ENCODE peak calls at places on chromosomes 4 and X, in seven cellular contexts. One of them, this sample, is unnamed.
A peak's percentile ranks its signal among the peaks of the same experiment; 100 is the strongest.

GRCh38 chr4:1901127-1901526 is 29.9 kb downstream of the NSD2 start:
- DNase-seq in mesendoderm: no peak
- DNase-seq in neuronal stem cell: no peak
- DNase-seq in mesenchymal stem cell: no peak
- DNase-seq in trophoblast cell: peak; percentile 13
- DNase-seq in H1: no peak
- DNase-seq in H9: no peak
- DNase-seq in this sample: no peak

GRCh38 chr4:154560824-154561231 is 2.0 kb upstream of the FGB start:
- DNase-seq in mesendoderm: no peak
- DNase-seq in neuronal stem cell: no peak
- DNase-seq in mesenchymal stem cell: no peak
- DNase-seq in trophoblast cell: peak; percentile 94
- DNase-seq in H1: no peak
- DNase-seq in H9: no peak
- DNase-seq in this sample: peak; percentile 55

GRCh38 chrX:47771473-47771872 is 65.2 kb upstream of the ZNF81 start:
- DNase-seq in mesendoderm: no peak
- DNase-seq in neuronal stem cell: no peak
- DNase-seq in mesenchymal stem cell: no peak
- DNase-seq in trophoblast cell: no peak
- DNase-seq in H1: no peak
- DNase-seq in H9: no peak
- DNase-seq in this sample: no peak

GRCh38 chr4:5381981-5382441 is 326.3 kb downstream of the EVC2 start:
- DNase-seq in mesendoderm: no peak
- DNase-seq in neuronal stem cell: no peak
- DNase-seq in mesenchymal stem cell: peak; percentile 83
- DNase-seq in trophoblast cell: no peak
- DNase-seq in H1: no peak
- DNase-seq in H9: no peak
- DNase-seq in this sample: peak; percentile 94

GRCh38 chr4:141248029-141248428 is 27.3 kb downstream of the ZNF330 start:
- DNase-seq in mesendoderm: no peak
- DNase-seq in neuronal stem cell: no peak
- DNase-seq in mesenchymal stem cell: peak; percentile 70
- DNase-seq in trophoblast cell: no peak
- DNase-seq in H1: no peak
- DNase-seq in H9: no peak
- DNase-seq in this sample: peak; percentile 71

GRCh38 chrX:38701073-38701472 is 100.2 kb upstream of the MID1IP1 start:
- DNase-seq in mesendoderm: peak; percentile 51
- DNase-seq in neuronal stem cell: no peak
- DNase-seq in mesenchymal stem cell: no peak
- DNase-seq in trophoblast cell: no peak
- DNase-seq in H1: no peak
- DNase-seq in H9: no peak
- DNase-seq in this sample: no peak

GRCh38 chr4:142079951-142080350 is 443.6 kb downstream of the IL15 start:
- DNase-seq in mesendoderm: no peak
- DNase-seq in neuronal stem cell: no peak
- DNase-seq in mesenchymal stem cell: no peak
- DNase-seq in trophoblast cell: peak; percentile 37
- DNase-seq in H1: no peak
- DNase-seq in H9: no peak
- DNase-seq in this sample: no peak

GRCh38 chr4:31662951-31663350 is 942.8 kb downstream of the PCDH7 start:
- DNase-seq in mesendoderm: no peak
- DNase-seq in neuronal stem cell: no peak
- DNase-seq in mesenchymal stem cell: no peak
- DNase-seq in trophoblast cell: no peak
- DNase-seq in H1: no peak
- DNase-seq in H9: no peak
- DNase-seq in this sample: no peak

GRCh38 chrX:11406109-11406755 is 113.0 kb downstream of the AMELX start:
- DNase-seq in mesendoderm: no peak
- DNase-seq in neuronal stem cell: no peak
- DNase-seq in mesenchymal stem cell: peak; percentile 85
- DNase-seq in trophoblast cell: peak; percentile 62
- DNase-seq in H1: no peak
- DNase-seq in H9: no peak
- DNase-seq in this sample: peak; percentile 76

GRCh38 chrX:11407331-11408110 is 114.3 kb downstream of the AMELX start:
- DNase-seq in mesendoderm: no peak
- DNase-seq in neuronal stem cell: no peak
- DNase-seq in mesenchymal stem cell: peak; percentile 32
- DNase-seq in trophoblast cell: no peak
- DNase-seq in H1: no peak
- DNase-seq in H9: no peak
- DNase-seq in this sample: peak; percentile 23

GRCh38 chrX:11408111-11408405 is 114.8 kb downstream of the AMELX start:
- DNase-seq in mesendoderm: no peak
- DNase-seq in neuronal stem cell: no peak
- DNase-seq in mesenchymal stem cell: no peak
- DNase-seq in trophoblast cell: no peak
- DNase-seq in H1: no peak
- DNase-seq in H9: no peak
- DNase-seq in this sample: no peak

GRCh38 chrX:11409957-11410356 is 116.7 kb downstream of the AMELX start:
- DNase-seq in mesendoderm: no peak
- DNase-seq in neuronal stem cell: no peak
- DNase-seq in mesenchymal stem cell: no peak
- DNase-seq in trophoblast cell: no peak
- DNase-seq in H1: no peak
- DNase-seq in H9: no peak
- DNase-seq in this sample: no peak

DNA sequence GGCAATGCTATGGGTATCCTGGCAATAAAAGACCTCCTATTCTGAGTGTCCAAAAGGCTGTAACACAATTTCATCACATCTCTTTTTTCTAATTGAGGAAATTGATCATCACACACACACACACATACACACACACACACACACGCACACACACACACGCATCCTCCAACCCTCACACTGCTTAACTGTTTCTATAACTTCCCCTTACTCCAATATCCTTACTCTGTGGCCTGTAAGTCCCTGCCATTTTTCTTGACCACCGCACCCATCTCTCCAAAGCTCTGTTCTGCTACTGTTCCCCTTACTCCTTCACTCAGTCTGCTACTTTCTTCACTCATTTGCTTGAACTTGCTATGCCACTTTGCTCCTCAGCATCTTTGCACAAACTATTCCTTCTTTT is 115.6 kb downstream of the AMELX start:
- DNase-seq in mesendoderm: no peak
- DNase-seq in neuronal stem cell: no peak
- DNase-seq in mesenchymal stem cell: no peak
- DNase-seq in trophoblast cell: no peak
- DNase-seq in H1: no peak
- DNase-seq in H9: no peak
- DNase-seq in this sample: no peak
- H2AK5ac ChIP-seq in mesendoderm: no peak overlapping the region
- H2AK5ac ChIP-seq in neuronal stem cell: no peak overlapping the region
- H2AK5ac ChIP-seq in mesenchymal stem cell: no peak overlapping the region
- H2AK5ac ChIP-seq in trophoblast cell: no peak overlapping the region
- H2AK5ac ChIP-seq in H1: no peak overlapping the region
- H2AK5ac ChIP-seq in H9: no peak overlapping the region
- H2AK5ac ChIP-seq in this sample: no peak overlapping the region

DNA sequence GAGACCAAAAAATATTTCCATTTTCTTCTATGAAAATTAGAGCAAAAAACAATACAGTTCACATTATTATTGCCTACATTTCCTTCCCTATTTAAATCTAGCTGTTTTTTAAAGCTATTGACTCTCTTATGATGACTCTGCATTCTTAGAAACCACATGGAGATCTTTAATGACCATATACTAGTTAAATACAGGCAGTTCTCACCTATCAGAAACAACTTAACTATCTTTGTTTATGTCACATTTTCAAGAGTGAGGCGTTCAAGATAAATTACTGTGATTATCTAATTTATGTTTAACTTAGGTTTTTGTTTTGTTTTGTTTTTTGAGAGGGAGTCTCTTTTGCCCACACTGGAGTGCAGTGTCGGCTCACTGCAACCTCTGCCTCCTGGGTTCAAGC is 3.0 kb downstream of the CISD2 start:
- DNase-seq in mesendoderm: peak; percentile 6
- DNase-seq in neuronal stem cell: no peak
- DNase-seq in mesenchymal stem cell: peak; percentile 29
- DNase-seq in trophoblast cell: no peak
- DNase-seq in H1: no peak
- DNase-seq in H9: no peak
- DNase-seq in this sample: no peak
- H2AK5ac ChIP-seq in mesendoderm: no peak overlapping the region
- H2AK5ac ChIP-seq in neuronal stem cell: no peak overlapping the region
- H2AK5ac ChIP-seq in mesenchymal stem cell: no peak overlapping the region
- H2AK5ac ChIP-seq in trophoblast cell: no peak overlapping the region
- H2AK5ac ChIP-seq in H1: no peak overlapping the region
- H2AK5ac ChIP-seq in H9: no peak overlapping the region
- H2AK5ac ChIP-seq in this sample: no peak overlapping the region

DNA sequence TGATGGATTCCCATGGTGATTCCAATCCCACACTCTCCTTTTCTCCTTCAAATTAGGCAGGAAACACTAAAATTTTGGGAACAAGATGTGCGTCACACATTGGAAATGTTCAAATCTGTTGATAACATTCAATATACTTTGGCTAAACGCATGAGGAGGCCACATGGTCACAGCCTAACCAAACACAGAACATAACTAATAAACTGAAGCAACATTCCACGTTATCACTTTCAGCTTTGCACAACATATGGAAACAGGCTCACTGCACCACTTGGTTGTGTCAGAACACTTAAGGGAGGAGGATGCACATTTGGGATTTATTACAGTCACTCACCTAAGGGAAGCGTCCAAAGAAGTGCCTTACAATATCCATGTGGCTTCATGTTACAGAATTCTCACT is 4.7 kb downstream of the SH3RF1 start:
- DNase-seq in mesendoderm: no peak
- DNase-seq in neuronal stem cell: no peak
- DNase-seq in mesenchymal stem cell: no peak
- DNase-seq in trophoblast cell: no peak
- DNase-seq in H1: no peak
- DNase-seq in H9: no peak
- DNase-seq in this sample: no peak
- H2AK5ac ChIP-seq in mesendoderm: no peak overlapping the region
- H2AK5ac ChIP-seq in neuronal stem cell: no peak overlapping the region
- H2AK5ac ChIP-seq in mesenchymal stem cell: no peak overlapping the region
- H2AK5ac ChIP-seq in trophoblast cell: no peak overlapping the region
- H2AK5ac ChIP-seq in H1: peak overlapping the region; percentile 33
- H2AK5ac ChIP-seq in H9: no peak overlapping the region
- H2AK5ac ChIP-seq in this sample: peak overlapping the region; percentile 43

DNA sequence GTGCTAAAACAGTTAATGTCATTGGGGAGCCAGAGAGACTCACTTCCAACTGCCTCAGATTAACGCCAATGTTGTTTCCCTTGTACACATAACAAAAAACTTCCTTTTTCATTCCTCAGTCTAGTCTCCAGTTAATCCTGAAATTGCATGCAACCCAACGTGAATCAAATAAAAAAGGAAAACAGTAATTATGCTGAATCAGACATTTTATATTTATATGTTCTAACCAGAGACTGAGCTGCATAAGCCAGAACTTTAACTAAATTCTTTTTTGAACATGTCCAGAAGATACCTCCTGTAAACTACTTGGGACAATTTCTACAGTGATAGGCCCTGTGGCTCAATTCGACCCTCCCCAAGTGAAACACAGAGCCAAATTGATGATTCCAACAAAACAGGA is 4.7 kb downstream of the GPC4 start:
- DNase-seq in mesendoderm: no peak
- DNase-seq in neuronal stem cell: no peak
- DNase-seq in mesenchymal stem cell: no peak
- DNase-seq in trophoblast cell: no peak
- DNase-seq in H1: no peak
- DNase-seq in H9: no peak
- DNase-seq in this sample: no peak
- H2AK5ac ChIP-seq in mesendoderm: no peak overlapping the region
- H2AK5ac ChIP-seq in neuronal stem cell: no peak overlapping the region
- H2AK5ac ChIP-seq in mesenchymal stem cell: no peak overlapping the region
- H2AK5ac ChIP-seq in trophoblast cell: no peak overlapping the region
- H2AK5ac ChIP-seq in H1: no peak overlapping the region
- H2AK5ac ChIP-seq in H9: no peak overlapping the region
- H2AK5ac ChIP-seq in this sample: no peak overlapping the region

DNA sequence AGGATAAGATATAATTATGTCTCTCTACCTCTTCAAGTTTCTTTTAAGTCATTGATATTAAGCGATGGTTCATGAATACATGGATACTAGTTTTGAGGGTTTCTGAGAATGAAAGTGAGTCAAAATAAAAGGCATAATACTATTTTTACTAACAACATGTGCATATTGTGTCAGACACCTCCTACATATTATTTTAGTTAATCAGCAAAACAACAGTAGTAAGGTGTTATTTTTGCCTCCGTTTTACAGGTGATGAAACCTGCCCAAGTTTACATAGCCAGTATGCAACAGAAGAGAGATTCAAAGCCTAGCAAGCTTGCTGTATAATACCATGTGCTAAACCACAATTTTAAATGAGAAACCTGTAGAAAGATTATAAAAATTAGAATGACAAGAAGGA is 544.1 kb downstream of the EPHA5 start:
- DNase-seq in mesendoderm: no peak
- DNase-seq in neuronal stem cell: no peak
- DNase-seq in mesenchymal stem cell: no peak
- DNase-seq in trophoblast cell: no peak
- DNase-seq in H1: no peak
- DNase-seq in H9: no peak
- DNase-seq in this sample: no peak
- H2AK5ac ChIP-seq in mesendoderm: no peak overlapping the region
- H2AK5ac ChIP-seq in neuronal stem cell: no peak overlapping the region
- H2AK5ac ChIP-seq in mesenchymal stem cell: no peak overlapping the region
- H2AK5ac ChIP-seq in trophoblast cell: no peak overlapping the region
- H2AK5ac ChIP-seq in H1: no peak overlapping the region
- H2AK5ac ChIP-seq in H9: no peak overlapping the region
- H2AK5ac ChIP-seq in this sample: no peak overlapping the region

DNA sequence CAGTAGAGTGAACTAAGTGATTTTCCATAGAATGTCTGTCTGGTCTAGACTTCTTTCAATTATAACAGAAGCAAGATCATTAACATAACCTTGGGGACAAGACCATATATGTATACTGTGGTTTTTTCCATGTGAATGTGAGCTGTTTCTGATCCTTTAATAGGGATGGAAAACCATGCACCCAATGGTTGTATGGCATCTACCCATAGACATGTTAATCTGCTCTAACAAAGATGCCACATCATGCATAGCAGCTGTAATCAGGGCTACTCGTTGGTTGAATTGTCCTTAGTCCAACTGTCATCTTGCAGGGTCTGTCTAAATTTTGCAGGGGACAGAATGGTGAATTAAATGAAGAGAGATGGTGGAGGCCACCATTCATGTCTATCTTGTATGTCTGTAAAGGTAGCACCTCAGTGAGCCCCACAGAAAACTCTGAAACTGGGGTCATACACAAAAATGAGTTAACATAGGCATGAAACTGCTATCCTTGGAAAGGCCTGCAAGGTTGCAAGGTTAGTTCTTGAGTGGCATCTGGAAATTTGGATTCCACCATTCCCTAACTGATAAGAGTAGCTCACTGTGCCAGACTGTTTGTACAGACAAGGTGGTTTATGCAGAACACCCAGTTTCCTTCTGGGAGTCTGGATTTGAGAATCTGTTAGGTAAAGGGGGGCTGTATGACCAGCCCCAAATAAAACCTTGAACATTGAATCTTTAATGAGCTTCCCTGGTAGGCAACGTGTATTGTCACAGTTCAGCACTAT is 16.5 kb downstream of the THAP6 start:
- DNase-seq in mesendoderm: no peak
- DNase-seq in neuronal stem cell: no peak
- DNase-seq in mesenchymal stem cell: no peak
- DNase-seq in trophoblast cell: no peak
- DNase-seq in H1: no peak
- DNase-seq in H9: no peak
- DNase-seq in this sample: no peak
- H2AK5ac ChIP-seq in mesendoderm: no peak overlapping the region
- H2AK5ac ChIP-seq in neuronal stem cell: no peak overlapping the region
- H2AK5ac ChIP-seq in mesenchymal stem cell: no peak overlapping the region
- H2AK5ac ChIP-seq in trophoblast cell: no peak overlapping the region
- H2AK5ac ChIP-seq in H1: no peak overlapping the region
- H2AK5ac ChIP-seq in H9: no peak overlapping the region
- H2AK5ac ChIP-seq in this sample: no peak overlapping the region

This sample was measured in IMR-90.